ENCODE peak calls at places on chromosomes 11 and 22, in ten cellular contexts. D is lower lobe of right lung; I is hypothalamus; E is NCI-H69; Q is NCI-H1417 treated with DMSO at 0.1 percent for 48 hours; R is AG08395; Y is stimulated activated effector memory CD8-positive, alpha-beta T cell treated with anti-CD3 and anti-CD28 coated beads, Interleukin-12 subunit alpha, Interleukin-12 subunit beta, amount 100 ng/mL, for 72 hours; X is T-helper 1 cell; H is stimulated activated CD4-positive, alpha-beta T cell treated with anti-CD3 and anti-CD28 coated beads, Interleukin-15, amount 100 ng/mL, for 48 hours; M is dorsolateral prefrontal cortex. F is an unnamed sample.

GRCh38 chr22:49229483-49230193 is 598.0 kb downstream of the BRD1 start:
- DNase-seq in R (no peak), Y (no peak), H (no peak), E (peak; percentile 26), I (no peak), Q (no peak), M (no peak), X (no peak), D (no peak), F (no peak)

GRCh38 chr11:26777276-26777939 is 55.5 kb upstream of the SLC5A12 start:
- DNase-seq in D (no peak), Y (no peak), I (no peak), M (no peak), E (no peak), X (no peak), R (no peak), Q (no peak), H (no peak), F (no peak)

GRCh38 chr11:1735271-1735670 is 15.1 kb downstream of the IFITM10 start:
- DNase-seq in E (no peak), Q (no peak), Y (no peak), M (no peak), X (no peak), R (no peak), I (no peak), H (no peak), D (no peak), F (no peak)

GRCh38 chr22:39117585-39118191 is 20.6 kb downstream of the APOBEC3H start:
- DNase-seq in H (peak; percentile 54), I (no peak), E (peak; percentile 55), Q (no peak), Y (peak; percentile 58), R (peak; percentile 43), D (no peak), X (peak; percentile 47), M (no peak), F (no peak)

GRCh38 chr11:35539781-35540281 is 14.4 kb upstream of the PAMR1 start:
- DNase-seq in D (no peak), E (no peak), R (peak; percentile 74), Y (no peak), H (no peak), I (no peak), Q (no peak), M (no peak), X (no peak), F (no peak)

GRCh38 chr22:37459211-37459610 is 27.0 kb downstream of the MFNG start:
- DNase-seq in R (no peak), D (no peak), Q (no peak), H (no peak), Y (no peak), I (no peak), E (peak; percentile 63), X (no peak), M (no peak), F (no peak)

GRCh38 chr11:93031386-93031785 is 61.9 kb downstream of the MTNR1B start:
- DNase-seq in Q (no peak), R (no peak), D (no peak), E (no peak), X (no peak), Y (no peak), I (no peak), H (no peak), M (no peak), F (no peak)

GRCh38 chr11:47577460-47578041 is 1.2 kb downstream of the KBTBD4 start:
- DNase-seq in Q (no peak), R (no peak), E (no peak), I (no peak), Y (no peak), H (no peak), X (no peak), D (peak; percentile 20), M (no peak), F (no peak)

GRCh38 chr11:112962854-112963367 is 1.7 kb downstream of the NCAM1 start:
- DNase-seq in H (no peak), R (peak; percentile 34), Y (no peak), X (no peak), D (peak; percentile 49), M (peak; percentile 91), E (peak; percentile 98), I (peak; percentile 86), Q (peak; percentile 67), F (no peak)

GRCh38 chr22:37971475-37972434 is 12.6 kb downstream of the SOX10 start:
- DNase-seq in I (no peak), Q (no peak), H (no peak), Y (no peak), X (no peak), E (peak; percentile 98), M (no peak), R (no peak), D (no peak), F (no peak)

GRCh38 chr11:74815966-74816365 is 67.3 kb downstream of the RNF169 start:
- DNase-seq in H (no peak), E (no peak), Y (no peak), I (no peak), R (no peak), X (no peak), M (no peak), Q (no peak), D (no peak), F (no peak)

GRCh38 chr22:27133951-27134664 is 476.7 kb downstream of the MIAT start:
- DNase-seq in X (no peak), R (peak; percentile 92), D (no peak), E (no peak), H (peak; percentile 5), M (no peak), Q (no peak), Y (no peak), I (no peak), F (no peak)

GRCh38 chr11:128351168-128351567 is 236.2 kb downstream of the ETS1 start:
- DNase-seq in Y (no peak), X (no peak), H (no peak), D (no peak), Q (no peak), E (no peak), I (no peak), M (no peak), R (no peak), F (no peak)

GRCh38 chr22:41512421-41513194 is 31.7 kb downstream of the POLR3H start:
- DNase-seq in E (peak; percentile 66), Q (no peak), M (no peak), R (peak; percentile 84), I (no peak), D (no peak), Y (no peak), X (no peak), H (no peak), F (peak; percentile 57)

GRCh38 chr11:82722236-82722635 is 11.4 kb downstream of the FAM181B start:
- DNase-seq in E (no peak), H (no peak), I (no peak), R (peak; percentile 50), M (no peak), D (no peak), Q (no peak), Y (no peak), X (no peak), F (no peak)

GRCh38 chr11:114304969-114305368 is 8.8 kb downstream of the NNMT start:
- DNase-seq in I (no peak), X (no peak), H (no peak), Q (no peak), E (no peak), D (no peak), Y (no peak), M (no peak), R (no peak), F (no peak)

GRCh38 chr11:86914836-86915519 is 40.2 kb downstream of the FZD4 start:
- DNase-seq in Q (no peak), R (no peak), D (no peak), I (no peak), E (no peak), X (no peak), M (no peak), Y (no peak), H (no peak), F (no peak)

GRCh38 chr22:44355688-44356070 is 42.9 kb upstream of the SHISAL1 start:
- DNase-seq in I (no peak), Q (no peak), Y (no peak), M (no peak), X (no peak), H (no peak), D (peak; percentile 32), R (no peak), E (no peak), F (no peak)

GRCh38 chr11:68118753-68119448 is 2.3 kb downstream of the CHKA start:
- DNase-seq in H (no peak), D (no peak), X (no peak), Q (no peak), I (no peak), Y (no peak), M (no peak), E (peak; percentile 61), R (no peak), F (no peak)

GRCh38 chr11:86171627-86172026 is 72.9 kb upstream of the EED start:
- DNase-seq in I (no peak), D (no peak), E (no peak), Q (no peak), M (no peak), X (no peak), H (no peak), Y (no peak), R (no peak), F (no peak)

GRCh38 chr11:123103326-123103980 is 41.5 kb upstream of the HSPA8 start:
- DNase-seq in I (peak; percentile 28), Y (no peak), Q (peak; percentile 71), D (no peak), R (peak; percentile 72), H (no peak), E (peak; percentile 96), M (peak; percentile 30), X (no peak), F (peak; percentile 30)

GRCh38 chr11:57095896-57096295 is 85.9 kb upstream of the LRRC55 start:
- DNase-seq in D (no peak), I (no peak), M (no peak), Q (no peak), X (no peak), R (no peak), Y (no peak), H (no peak), E (no peak), F (no peak)

GRCh38 chr11:15826826-15827225 is 529.5 kb downstream of the SOX6 start:
- DNase-seq in X (no peak), M (no peak), H (no peak), Y (no peak), I (no peak), Q (no peak), R (peak; percentile 12), E (peak; percentile 68), D (no peak), F (no peak)

GRCh38 chr11:63552921-63553320 is 10.3 kb downstream of the PLAAT2 start:
- DNase-seq in M (no peak), I (no peak), Q (no peak), X (no peak), E (no peak), D (no peak), Y (no peak), R (no peak), H (no peak), F (no peak)

GRCh38 chr11:2259466-2259830 is 10.9 kb downstream of the ASCL2 start:
- DNase-seq in Q (no peak), R (no peak), Y (no peak), D (no peak), I (no peak), M (no peak), E (no peak), X (no peak), H (no peak), F (no peak)

GRCh38 chr11:134223836-134224709 is at the start of the genes NCAPD3 and VPS26B:
- DNase-seq in H (peak; percentile 95), R (peak; percentile 99), Q (peak; percentile 96), D (peak; percentile 98), E (peak; percentile 99), M (peak; percentile 94), X (peak; percentile 96), I (peak; percentile 94), Y (peak; percentile 92), F (peak; percentile 84)

GRCh38 chr11:78023426-78023825 is 350 bp upstream of the KCTD14 start:
- DNase-seq in D (no peak), Y (no peak), R (no peak), I (no peak), M (no peak), E (no peak), Q (no peak), X (no peak), H (no peak), F (no peak)

GRCh38 chr22:38754247-38755154 is 1.3 kb downstream of the SUN2 start:
- DNase-seq in Q (no peak), M (no peak), D (peak; percentile 72), R (peak; percentile 63), I (peak; percentile 49), Y (no peak), E (peak; percentile 87), X (no peak), H (no peak), F (no peak)